ENCODE peak calls at places on chromosomes 12 and 14, in nine cellular contexts. I is thoracic aorta; Y is left ventricle myocardium inferior; G is HL-60; R is CD8-positive, alpha-beta memory T cell; W is stomach; E is GM23248; Z is colonic mucosa; A is Peyer's patch. L is an unnamed sample. For H3K27me3, the result is how much of the 10 kb centered on the place peaks cover.

GRCh38 chr12:13116259-13116658 is 12.8 kb upstream of the GSG1 start:
- DNase-seq in I (no peak), Z (no peak), W (no peak), R (no peak), G (no peak), A (no peak), Y (no peak), E (no peak), L (no peak)

GRCh38 chr12:102095677-102096263 is 24.1 kb downstream of the NUP37 start:
- DNase-seq in W (no peak), A (no peak), Y (no peak), G (no peak), I (no peak), R (no peak), E (peak), Z (no peak), L (no peak)

GRCh38 chr14:103819503-103820307 is 27.7 kb downstream of the PPP1R13B start:
- DNase-seq in W (peak), G (no peak), I (no peak), Z (no peak), A (no peak), E (peak), Y (peak), R (no peak), L (peak)

GRCh38 chr12:22299294-22299912 is 35.1 kb downstream of the ST8SIA1 start:
- DNase-seq in A (no peak), I (no peak), Y (no peak), W (no peak), E (no peak), Z (no peak), R (no peak), G (no peak), L (no peak)

GRCh38 chr14:58280954-58281787 is 17.2 kb upstream of the ARID4A start:
- DNase-seq in A (no peak), Z (peak), E (peak), I (no peak), G (peak), R (peak), Y (no peak), W (no peak), L (no peak)

GRCh38 chr14:79825046-79825521 is 386.2 kb downstream of the DIO2 start:
- DNase-seq in G (no peak), Z (no peak), R (no peak), Y (no peak), E (peak), A (no peak), I (no peak), W (no peak), L (no peak)

GRCh38 chr12:117749431-117749830 is 219.4 kb downstream of the KSR2 start:
- DNase-seq in Y (no peak), G (no peak), A (no peak), E (no peak), W (no peak), R (no peak), Z (no peak), I (no peak), L (no peak)

GRCh38 chr12:93163260-93164036 is 214.3 kb upstream of the NUDT4 start:
- DNase-seq in Z (no peak), R (no peak), I (no peak), G (no peak), Y (no peak), W (no peak), A (no peak), E (peak), L (no peak)

GRCh38 chr14:94470311-94470710 is 5.7 kb downstream of the SERPINA9 start:
- DNase-seq in I (no peak), E (no peak), Z (no peak), Y (no peak), W (no peak), A (no peak), G (no peak), R (no peak), L (no peak)

DNA sequence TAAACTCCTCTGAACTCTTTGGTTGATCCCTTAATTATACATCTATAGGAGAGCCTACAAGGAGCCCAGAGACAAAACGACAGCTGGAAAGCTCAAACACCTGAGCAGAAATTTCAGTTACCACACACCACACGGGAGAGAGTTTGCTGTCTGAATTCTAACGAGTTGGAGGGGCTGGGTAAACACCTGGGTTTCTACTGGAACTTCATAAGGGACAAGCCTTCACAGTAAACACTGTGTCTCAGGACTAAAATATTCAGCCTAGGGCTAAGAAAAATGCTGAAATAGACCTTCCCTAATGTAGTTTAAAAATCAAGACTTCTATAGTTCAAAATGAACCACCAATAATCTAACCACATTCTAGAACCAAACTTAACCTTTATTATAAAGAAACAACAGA is 9.6 kb upstream of the ANO2 start:
- DNase-seq in Y (no peak), G (no peak), Z (no peak), E (no peak), A (no peak), I (no peak), R (no peak), W (no peak), L (no peak)
- H3K4me3 ChIP-seq in Y (no peak), G (no peak), Z (no peak), E (no peak), A (no peak), I (no peak), R (no peak), W (no peak), L (no peak)

DNA sequence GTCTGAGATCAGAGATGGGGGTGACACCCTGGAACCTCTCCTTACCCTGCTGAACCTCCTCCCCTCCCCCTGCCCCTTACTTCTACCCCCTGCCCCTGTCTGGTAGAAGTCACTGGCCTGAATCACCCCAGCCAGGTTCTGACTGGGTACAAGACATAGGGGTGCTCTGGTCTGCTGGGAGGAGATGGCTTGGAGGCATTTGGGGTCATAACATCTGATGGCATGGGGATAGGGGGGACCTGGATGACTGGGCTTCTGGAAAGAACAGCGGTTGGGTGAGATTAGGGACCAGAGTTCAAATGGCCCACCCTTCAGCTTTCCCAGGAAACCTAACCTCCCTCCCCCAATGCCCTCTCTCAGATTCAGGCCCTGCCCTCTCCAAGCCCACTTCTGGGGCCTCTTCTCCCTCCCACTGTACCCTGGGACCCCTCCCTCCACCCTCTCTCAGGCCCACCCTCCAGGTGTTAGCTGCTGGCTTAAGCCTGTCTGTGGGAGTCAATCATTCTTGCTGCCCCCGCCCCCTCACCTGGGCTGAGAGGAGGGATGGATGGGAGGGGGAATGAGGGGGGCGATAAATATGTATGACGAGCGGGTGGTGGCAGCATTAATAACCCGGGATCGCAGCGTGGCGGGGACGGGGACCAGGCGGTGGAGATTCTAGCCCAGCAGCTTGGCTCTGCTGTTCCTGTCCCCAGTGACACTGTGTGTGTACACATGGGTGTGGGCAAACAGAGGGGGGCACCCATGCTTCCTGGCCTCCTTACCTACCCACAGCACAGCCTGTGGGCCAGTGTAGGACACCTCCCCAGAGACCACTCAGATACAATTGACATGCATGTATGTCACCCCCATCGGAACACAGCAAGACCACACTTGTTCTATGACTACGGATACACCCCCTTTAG is 5.9 kb downstream of the NXPH4 start:
- DNase-seq in I (no peak), G (no peak), E (no peak), R (no peak), A (no peak), Z (no peak), Y (no peak), W (no peak), L (no peak)
- H3K27me3 ChIP-seq in I (under half), G (half or more), E (under half), R (half or more), A (half or more), Z (half or more), Y (half or more), W (under half), L (half or more)

DNA sequence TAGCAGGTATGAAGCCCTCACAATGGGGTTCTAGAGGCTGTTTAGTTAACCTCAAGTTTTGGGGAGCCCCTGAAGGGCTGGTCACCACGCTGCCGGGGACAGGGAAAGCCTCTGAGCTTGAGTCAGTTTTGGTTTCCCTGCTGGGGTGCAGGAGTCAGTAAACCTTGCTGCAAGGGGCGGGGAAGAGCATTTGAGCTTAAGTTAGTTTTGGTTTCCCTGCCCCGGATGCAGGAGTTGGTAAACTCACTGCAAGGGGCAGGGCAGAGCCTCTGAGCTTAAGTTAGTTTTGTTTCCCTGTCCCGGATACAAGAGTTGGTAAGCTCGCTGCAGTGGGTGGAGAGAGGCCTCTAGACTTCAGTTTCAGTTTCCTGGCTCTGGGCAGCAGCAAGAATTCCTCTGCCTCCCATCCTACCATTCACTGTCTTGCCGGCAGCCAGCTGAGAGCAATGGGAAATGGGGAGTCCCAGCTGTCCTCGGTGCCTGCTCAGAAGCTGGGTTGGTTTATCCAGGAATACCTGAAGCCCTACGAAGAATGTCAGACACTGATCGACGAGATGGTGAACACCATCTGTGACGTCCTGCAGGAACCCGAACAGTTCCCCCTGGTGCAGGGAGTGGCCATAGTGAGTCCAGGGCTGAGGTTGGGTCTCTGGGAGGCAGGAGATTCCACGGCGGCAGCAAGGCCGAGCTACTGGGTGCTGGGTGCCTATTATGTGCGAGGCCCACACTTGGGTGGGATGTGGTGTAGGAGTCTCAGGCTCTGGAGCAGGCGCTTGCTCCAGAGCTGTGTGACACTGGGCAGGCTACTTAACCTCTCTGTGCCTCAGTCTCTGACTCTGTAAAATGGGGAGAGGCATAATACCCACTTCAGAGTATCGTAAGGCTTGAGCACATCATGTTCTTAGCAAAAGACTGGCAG is at the start of gene OAS2:
- DNase-seq in A (peak), Z (peak), G (no peak), E (peak), Y (peak), I (no peak), W (peak), R (peak), L (peak)
- H3K4me3 ChIP-seq in A (peak), Z (peak), G (no peak), E (peak), Y (peak), I (peak), W (peak), R (peak), L (peak)

GRCh38 chr14:74503973-74504335 is 10.4 kb downstream of the ISCA2 start:
- DNase-seq in W (no peak), E (no peak), I (no peak), G (no peak), A (no peak), R (no peak), Y (no peak), Z (no peak), L (no peak)
- H3K27me3 ChIP-seq in W (under half), E (under half), I (under half), G (under half), A (under half), R (under half), Y (under half), Z (under half), L (under half)

DNA sequence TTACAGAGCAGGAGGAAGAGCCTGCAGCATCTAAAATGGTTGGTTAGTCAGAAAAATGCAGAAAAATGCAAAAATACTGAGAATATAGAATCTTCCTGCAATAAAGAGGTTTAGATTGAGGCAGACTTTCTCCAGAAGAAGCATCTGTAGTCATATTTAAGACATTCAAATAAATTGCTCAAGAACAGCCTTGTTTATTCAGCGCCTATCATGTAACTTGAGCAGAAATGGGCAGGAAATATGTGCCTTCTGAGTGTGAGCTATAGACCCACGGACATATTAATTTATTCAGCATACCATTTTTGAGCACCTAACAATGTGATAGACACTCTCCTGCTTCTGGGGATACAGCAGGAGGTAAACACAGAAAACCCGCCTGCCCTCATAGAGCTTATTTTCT is 102.0 kb upstream of the HIF1A start:
- DNase-seq in Z (no peak), G (no peak), E (peak), I (no peak), W (no peak), R (no peak), Y (no peak), A (no peak), L (no peak)
- H3K4me3 ChIP-seq in Z (no peak), G (no peak), E (no peak), I (no peak), W (no peak), R (no peak), Y (no peak), A (no peak), L (no peak)

GRCh38 chr14:22388669-22389625 is 200.1 kb downstream of the DAD1 start:
- DNase-seq in I (no peak), G (no peak), Y (no peak), A (no peak), Z (no peak), E (peak), R (no peak), W (no peak), L (no peak)
- H3K27me3 ChIP-seq in I (under half), G (under half), Y (under half), A (under half), Z (under half), E (under half), R (under half), W (under half), L (under half)

GRCh38 chr12:63820427-63820826 is 24.1 kb upstream of the SRGAP1 start:
- DNase-seq in G (no peak), R (no peak), E (no peak), W (no peak), I (no peak), A (no peak), Y (no peak), Z (no peak), L (no peak)

GRCh38 chr12:63826002-63826585 is 18.4 kb upstream of the SRGAP1 start:
- DNase-seq in E (peak), G (peak), Y (no peak), Z (no peak), W (no peak), I (no peak), R (no peak), A (no peak), L (no peak)

GRCh38 chr12:63821781-63822251 is 22.7 kb upstream of the SRGAP1 start:
- DNase-seq in G (no peak), I (no peak), W (no peak), A (no peak), Y (peak), E (peak), R (no peak), Z (no peak), L (no peak)

GRCh38 chr12:63823040-63823439 is 21.5 kb upstream of the SRGAP1 start:
- DNase-seq in I (no peak), Z (no peak), E (no peak), A (no peak), W (no peak), G (no peak), R (no peak), Y (no peak), L (no peak)

DNA sequence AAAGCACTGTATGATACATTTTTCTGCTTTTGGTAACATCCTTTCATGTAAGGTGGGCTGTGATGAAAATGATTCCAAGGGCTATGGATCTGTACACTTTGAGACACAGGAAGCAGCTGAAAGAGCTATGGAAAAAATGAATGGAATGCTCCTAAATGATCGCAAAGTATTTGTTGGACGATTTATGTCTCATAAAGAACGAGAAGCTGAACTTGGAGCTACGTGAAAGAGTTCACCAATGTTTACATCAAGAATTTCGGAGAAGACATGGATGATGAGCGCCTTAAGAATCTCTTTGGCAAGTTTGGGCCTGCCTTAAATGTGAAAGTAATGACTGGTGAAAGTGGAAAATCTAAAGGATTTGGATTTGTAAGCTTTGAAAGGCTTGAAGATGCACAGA is 22.1 kb upstream of the SRGAP1 start:
- DNase-seq in I (no peak), W (no peak), Z (no peak), E (peak), A (no peak), R (no peak), Y (no peak), G (no peak), L (no peak)
- H3K4me3 ChIP-seq in I (peak), W (peak), Z (no peak), E (peak), A (peak), R (no peak), Y (peak), G (no peak), L (peak)

GRCh38 chr12:56725723-56726102 is 614 bp upstream of the NACA start:
- DNase-seq in E (peak), Y (no peak), R (no peak), A (no peak), I (no peak), Z (no peak), W (no peak), G (no peak), L (no peak)
- H3K27me3 ChIP-seq in E (under half), Y (under half), R (under half), A (under half), I (under half), Z (under half), W (under half), G (under half), L (under half)

DNA sequence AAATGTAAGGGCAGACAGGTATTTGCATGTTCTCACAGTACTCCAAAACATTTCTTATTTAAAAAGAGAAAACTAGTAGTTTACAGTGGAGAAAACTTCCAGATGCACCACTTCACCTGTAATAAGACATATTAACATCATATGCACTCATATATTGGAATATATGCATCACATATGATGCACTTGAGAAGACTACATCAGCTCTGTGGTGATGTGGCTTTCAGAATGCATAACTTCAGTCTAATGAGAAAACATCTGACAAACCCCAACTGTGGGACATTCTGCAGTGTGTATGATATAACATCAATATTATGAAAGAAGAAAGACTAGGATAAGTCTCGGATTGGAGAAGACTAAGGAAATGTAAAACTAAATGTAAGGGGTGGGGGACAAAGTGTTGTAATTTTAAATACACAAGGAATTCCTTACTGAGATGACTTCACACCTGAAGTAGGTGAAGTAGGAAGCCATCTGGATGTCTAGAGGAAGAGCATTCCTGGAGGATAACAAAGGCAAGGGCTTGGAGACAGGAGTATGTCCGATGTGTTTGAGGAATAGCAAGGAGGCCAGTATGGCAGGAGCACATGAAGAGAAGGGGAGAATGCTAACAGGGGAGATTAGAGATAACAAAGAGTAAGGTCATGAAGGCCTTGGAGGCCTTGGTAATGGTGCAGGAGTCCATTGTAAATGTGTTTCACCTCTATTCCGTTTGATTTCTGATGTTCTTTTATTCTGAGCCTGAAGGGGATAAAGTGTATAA is 49.0 kb downstream of the CNOT2 start:
- DNase-seq in E (no peak), A (no peak), Y (no peak), I (no peak), R (no peak), W (no peak), Z (no peak), G (no peak), L (no peak)
- H3K4me3 ChIP-seq in E (no peak), A (no peak), Y (no peak), I (no peak), R (no peak), W (no peak), Z (no peak), G (no peak), L (no peak)

GRCh38 chr12:108040968-108041367 is 88.1 kb upstream of the WSCD2 start:
- DNase-seq in R (no peak), I (no peak), E (no peak), Y (no peak), Z (no peak), W (no peak), G (no peak), A (no peak), L (no peak)

GRCh38 chr12:108046633-108047032 is 82.5 kb upstream of the WSCD2 start:
- DNase-seq in R (no peak), Z (no peak), W (no peak), G (no peak), A (no peak), I (no peak), E (peak), Y (no peak), L (no peak)

GRCh38 chr12:108047130-108047550 is 81.9 kb upstream of the WSCD2 start:
- DNase-seq in R (no peak), E (peak), W (no peak), Y (no peak), I (no peak), A (no peak), G (no peak), Z (no peak), L (no peak)

GRCh38 chr12:108046135-108046534 is 83.0 kb upstream of the WSCD2 start:
- DNase-seq in E (no peak), A (no peak), W (no peak), Z (no peak), Y (no peak), G (no peak), R (no peak), I (no peak), L (no peak)

GRCh38 chr12:108043750-108044149 is 85.3 kb upstream of the WSCD2 start:
- DNase-seq in G (no peak), R (no peak), Z (no peak), A (no peak), W (no peak), I (no peak), E (no peak), Y (no peak), L (no peak)
- H3K27me3 ChIP-seq in G (under half), R (under half), Z (under half), A (under half), W (under half), I (under half), E (under half), Y (under half), L (under half)

L was measured in upper lobe of right lung.